ENCODE peak calls at places on chromosomes 7 and 10, in seven cellular contexts. O, K, Y, G, J, D and X are unnamed samples.

GRCh38 chr7:20320786-20321185 is 9.9 kb upstream of the ITGB8 start:
- DNase-seq in D (no peak), O (no peak), G (no peak), J (no peak), K (no peak), Y (no peak), X (no peak)

GRCh38 chr10:98261436-98262277 is 6.3 kb downstream of the LOXL4 start:
- DNase-seq in J (no peak), O (no peak), Y (no peak), G (no peak), K (no peak), D (no peak), X (no peak)

GRCh38 chr7:90738249-90738648 is 142.1 kb downstream of the CDK14 start:
- DNase-seq in D (no peak), J (no peak), Y (no peak), K (no peak), O (no peak), G (no peak), X (no peak)

GRCh38 chr10:43073721-43074120 is 3.1 kb upstream of the RET start:
- DNase-seq in Y (no peak), D (no peak), K (no peak), O (no peak), J (no peak), G (no peak), X (no peak)

GRCh38 chr10:2222631-2223030 is 485.3 kb upstream of the ADARB2 start:
- DNase-seq in G (no peak), Y (no peak), D (no peak), O (no peak), J (no peak), K (no peak), X (no peak)

GRCh38 chr7:1340640-1341360 is 108.1 kb downstream of the UNCX start:
- DNase-seq in Y (no peak), K (peak), D (no peak), J (no peak), O (no peak), G (no peak), X (no peak)

GRCh38 chr7:130454959-130455358 is 14.1 kb upstream of the CEP41 start:
- DNase-seq in G (no peak), D (no peak), O (no peak), J (no peak), Y (no peak), K (no peak), X (no peak)

GRCh38 chr10:22816298-22816653 is 101.9 kb upstream of the PIP4K2A start:
- DNase-seq in D (no peak), J (no peak), G (no peak), O (peak), K (no peak), Y (no peak), X (no peak)

GRCh38 chr10:19328582-19328981 is 280.0 kb downstream of the MALRD1 start:
- DNase-seq in O (no peak), K (no peak), D (no peak), J (no peak), G (no peak), Y (no peak), X (no peak)

GRCh38 chr10:66772511-66772910 is 153.3 kb upstream of the LRRTM3 start:
- DNase-seq in J (no peak), K (no peak), Y (no peak), G (no peak), D (no peak), O (no peak), X (no peak)

GRCh38 chr10:35394411-35394851 is 58.1 kb downstream of the CCNY start:
- DNase-seq in O (no peak), G (no peak), Y (no peak), J (no peak), K (no peak), D (no peak), X (peak)

DNA sequence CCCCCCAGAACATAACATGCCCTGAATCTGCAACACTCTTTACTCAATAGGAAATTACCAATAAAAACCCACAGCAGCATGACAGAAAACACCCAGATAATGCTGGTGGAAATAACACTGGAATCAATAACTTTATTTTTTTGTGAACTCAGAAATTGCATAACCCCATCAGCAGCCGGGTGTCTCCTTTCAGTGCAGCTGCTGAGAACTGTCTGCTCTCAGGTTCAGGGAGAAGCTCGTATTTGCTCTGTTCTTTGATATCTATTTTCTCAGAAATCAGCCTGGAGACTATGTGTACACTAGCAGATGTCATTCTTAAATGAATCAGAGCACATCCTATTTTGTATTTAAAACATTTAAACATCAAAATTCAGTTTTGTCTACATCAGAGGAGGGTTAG is 506.0 kb downstream of the POM121L12 start:
- DNase-seq in Y (no peak), D (no peak), G (no peak), K (no peak), J (no peak), O (no peak), X (no peak)
- TF ChIP-seq CTCF in Y (no peak), D (no peak), G (no peak), K (no peak), J (no peak), O (no peak), X (no peak)

GRCh38 chr10:93601774-93602162 is 733 bp upstream of the RBP4 start:
- DNase-seq in Y (no peak), G (no peak), O (no peak), K (no peak), J (no peak), D (no peak), X (no peak)

GRCh38 chr10:93600446-93600860 is 582 bp downstream of the RBP4 start:
- DNase-seq in G (no peak), O (no peak), K (no peak), J (no peak), Y (no peak), D (no peak), X (no peak)

GRCh38 chr10:93599335-93599734 is 1.7 kb downstream of the RBP4 start:
- DNase-seq in G (no peak), O (no peak), J (no peak), Y (no peak), K (no peak), D (no peak), X (no peak)

GRCh38 chr10:93599778-93600177 is 1.3 kb downstream of the RBP4 start:
- DNase-seq in J (no peak), D (no peak), K (no peak), Y (no peak), O (no peak), G (no peak), X (no peak)

DNA sequence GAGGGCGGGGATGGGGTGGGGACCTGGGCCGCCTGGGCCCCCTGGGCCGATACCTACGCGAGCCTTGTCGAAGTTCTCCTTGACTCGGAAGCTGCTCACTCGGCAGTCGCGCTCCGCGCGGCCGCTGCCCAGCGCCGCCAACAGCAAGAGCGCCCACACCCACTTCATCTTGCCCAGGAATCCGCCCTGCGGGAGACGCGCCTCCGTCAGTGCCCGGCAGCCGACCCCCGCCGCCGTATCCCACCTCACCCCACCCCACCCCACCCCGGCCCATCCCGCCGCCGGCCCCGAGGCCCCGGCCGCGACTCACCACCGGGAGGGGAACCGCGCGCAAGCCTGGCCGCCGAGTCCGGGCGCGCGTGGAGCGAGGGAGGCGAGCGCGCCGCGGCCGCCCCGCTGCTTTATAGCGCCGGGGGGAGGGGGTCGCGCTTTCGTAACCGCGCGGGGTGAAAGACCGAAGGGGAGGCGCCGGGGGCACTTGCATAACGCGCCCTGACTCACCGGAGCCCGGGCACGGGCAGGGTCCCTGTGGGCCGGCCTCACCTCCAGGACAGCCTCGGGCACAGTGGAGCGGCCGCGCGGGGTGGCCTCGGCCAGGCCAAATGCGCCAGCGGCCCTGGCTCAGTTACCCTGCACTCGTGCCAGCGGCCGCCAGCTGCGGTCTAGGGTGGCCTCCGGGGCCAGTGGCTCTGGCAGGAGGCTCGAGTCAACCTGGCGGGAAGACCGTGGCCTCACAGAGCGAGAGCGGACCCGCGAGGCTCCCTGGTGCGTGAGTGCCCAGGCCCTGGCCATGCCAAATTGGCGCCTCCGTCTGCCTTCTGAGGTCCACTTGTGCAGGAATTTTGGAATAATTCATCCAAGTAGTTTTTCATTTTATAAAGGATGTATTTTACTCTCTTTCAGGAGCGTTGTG is at the start of gene RBP4:
- DNase-seq in Y (no peak), D (no peak), O (no peak), K (no peak), J (no peak), G (peak), X (no peak)
- TF ChIP-seq EP300 in Y (no peak), D (no peak), O (no peak), K (no peak), J (no peak), G (no peak), X (no peak)

GRCh38 chr7:73307436-73307835 is 1.2 kb downstream of the NSUN5 start:
- DNase-seq in J (no peak), D (no peak), Y (no peak), O (no peak), K (peak), G (no peak), X (no peak)
- H3K4me3 ChIP-seq in J (peak), D (no peak), Y (no peak), O (peak), K (no peak), G (peak), X (peak)

DNA sequence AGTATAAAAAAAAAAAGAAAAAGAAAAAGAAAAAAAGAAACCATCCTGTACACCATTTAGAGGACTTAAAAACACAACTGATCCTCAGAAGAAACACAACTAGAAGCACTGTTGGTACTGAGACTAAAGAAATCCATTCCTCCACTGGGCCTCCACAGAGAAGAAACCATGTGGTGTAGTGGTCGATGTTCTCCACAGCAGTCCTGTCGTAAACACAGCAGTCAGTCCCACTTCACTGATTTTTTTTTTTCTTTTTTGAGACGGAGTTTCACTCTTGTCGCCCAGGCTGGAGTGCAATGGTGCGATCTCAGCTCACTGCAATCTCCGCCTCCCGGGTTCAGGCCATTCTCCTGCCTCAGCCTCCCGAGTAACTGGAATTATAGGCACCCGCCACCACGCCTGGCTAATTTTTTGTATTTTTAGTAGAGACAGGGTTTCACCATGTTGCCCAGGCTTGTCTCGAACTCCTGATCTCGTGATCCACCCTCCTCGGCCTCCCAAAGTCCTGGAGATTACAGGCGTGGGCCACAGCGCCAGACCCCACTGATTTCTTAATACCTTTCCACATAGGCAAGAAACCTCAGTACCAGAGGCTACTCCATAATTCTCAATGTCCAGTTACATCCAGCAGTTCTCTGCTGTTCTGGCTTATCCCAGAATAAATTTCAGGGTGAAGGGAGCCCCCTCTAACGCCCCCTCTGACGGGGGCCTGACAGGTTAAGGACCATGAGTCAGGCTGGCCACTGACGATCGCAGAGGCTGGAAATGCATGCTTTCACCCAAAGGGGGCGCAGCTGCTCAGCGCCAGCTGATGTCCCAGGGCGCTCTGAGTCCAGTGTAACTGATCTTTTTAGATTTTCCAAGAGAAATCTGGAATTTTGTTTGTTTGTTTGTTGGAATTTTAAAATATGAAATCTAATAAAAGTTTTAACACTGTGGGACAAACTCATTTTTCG is 24.8 kb upstream of the FFAR4 start:
- DNase-seq in G (peak), Y (peak), D (no peak), K (peak), O (no peak), J (peak), X (peak)
- TF ChIP-seq CTCF in G (peak), Y (peak), D (no peak), K (peak), O (peak), J (peak), X (no peak)

GRCh38 chr10:100183482-100183881 is 2.3 kb downstream of the ERLIN1 start:
- DNase-seq in J (no peak), Y (peak), O (no peak), G (no peak), D (no peak), K (no peak), X (no peak)
- TF ChIP-seq EP300 in J (no peak), Y (no peak), O (no peak), G (no peak), D (no peak), K (no peak), X (no peak)